ENCODE peak calls at places on chromosomes 13 and 19, in four cellular contexts. G, Y, Z and W are unnamed samples.

GRCh38 chr19:49887653-49888477 is 8.8 kb downstream of the IL4I1 start:
- DNase-seq in G (no peak), Y (no peak), Z (peak), W (no peak)

GRCh38 chr13:20102776-20103175 is 58.1 kb downstream of the GJA3 start:
- DNase-seq in G (no peak), Y (no peak), Z (no peak), W (no peak)

GRCh38 chr19:22526661-22527272 is 104.6 kb upstream of the ZNF98 start:
- DNase-seq in G (no peak), Y (no peak), Z (peak), W (no peak)

GRCh38 chr13:28609936-28610335 is 49.0 kb upstream of the POMP start:
- DNase-seq in G (peak), Y (no peak), Z (no peak), W (no peak)

GRCh38 chr19:33152178-33152577 is 20.3 kb downstream of the WDR88 start:
- DNase-seq in G (no peak), Y (no peak), Z (no peak), W (no peak)

GRCh38 chr13:33953203-33953602 is 135.3 kb downstream of the RFC3 start:
- DNase-seq in G (peak), Y (no peak), Z (no peak), W (no peak)

GRCh38 chr13:61294467-61295186 is 121.0 kb downstream of the PCDH20 start:
- DNase-seq in G (no peak), Y (peak), Z (no peak), W (peak)

GRCh38 chr13:79543883-79544282 is 62.9 kb downstream of the NDFIP2 start:
- DNase-seq in G (no peak), Y (no peak), Z (no peak), W (no peak)

GRCh38 chr13:83839158-83839557 is 43.1 kb downstream of the SLITRK1 start:
- DNase-seq in G (no peak), Y (peak), Z (no peak), W (no peak)

GRCh38 chr19:40165362-40165937 is 25.8 kb upstream of the MAP3K10 start:
- DNase-seq in G (no peak), Y (no peak), Z (peak), W (no peak)

GRCh38 chr13:114110091-114110829 is 22.2 kb downstream of the RASA3 start:
- DNase-seq in G (no peak), Y (no peak), Z (peak), W (no peak)

GRCh38 chr13:113184568-113185440 is 23.7 kb downstream of the PCID2 start:
- DNase-seq in G (no peak), Y (no peak), Z (no peak), W (no peak)

GRCh38 chr13:106753241-106753640 is 185.3 kb upstream of the ARGLU1 start:
- DNase-seq in G (no peak), Y (no peak), Z (no peak), W (no peak)

GRCh38 chr19:58330458-58330857 is 3.7 kb downstream of the ZSCAN22 start:
- DNase-seq in G (no peak), Y (no peak), Z (no peak), W (peak)

GRCh38 chr13:23822252-23822824 is 66.9 kb downstream of the MIPEP start:
- DNase-seq in G (no peak), Y (no peak), Z (no peak), W (no peak)

GRCh38 chr13:110731072-110731471 is 17.6 kb downstream of the ING1 start:
- DNase-seq in G (no peak), Y (no peak), Z (no peak), W (no peak)

GRCh38 chr19:41741244-41741554 is 14.1 kb upstream of the CEACAM6 start:
- DNase-seq in G (no peak), Y (no peak), Z (no peak), W (no peak)

GRCh38 chr13:92719868-92720267 is 506.7 kb upstream of the GPC6 start:
- DNase-seq in G (no peak), Y (no peak), Z (no peak), W (no peak)

GRCh38 chr19:31270897-31271568 is 78.2 kb downstream of the TSHZ3 start:
- DNase-seq in G (no peak), Y (no peak), Z (peak), W (no peak)

GRCh38 chr13:29840585-29840984 is 9.8 kb downstream of the UBL3 start:
- DNase-seq in G (no peak), Y (no peak), Z (no peak), W (no peak)

GRCh38 chr13:29156136-29156535 is 336.0 kb downstream of the MTUS2 start:
- DNase-seq in G (no peak), Y (no peak), Z (no peak), W (no peak)

GRCh38 chr19:920051-920857 is 3.1 kb downstream of the KISS1R start:
- DNase-seq in G (no peak), Y (no peak), Z (peak), W (no peak)

GRCh38 chr19:10497371-10497770 is 5.8 kb downstream of the KEAP1 start:
- DNase-seq in G (no peak), Y (no peak), Z (no peak), W (no peak)

GRCh38 chr13:68810660-68811059 is 1297.0 kb upstream of the ATXN8OS start:
- DNase-seq in G (no peak), Y (no peak), Z (no peak), W (no peak)

GRCh38 chr19:15463865-15464371 is 426 bp downstream of the RASAL3 start:
- DNase-seq in G (no peak), Y (no peak), Z (no peak), W (no peak)

GRCh38 chr13:109672545-109672944 is 113.8 kb downstream of the IRS2 start:
- DNase-seq in G (peak), Y (no peak), Z (no peak), W (no peak)

GRCh38 chr19:47056416-47056815 is 8.0 kb upstream of the TMEM160 start:
- DNase-seq in G (no peak), Y (no peak), Z (no peak), W (no peak)

GRCh38 chr19:28914173-28914572 is 298.8 kb downstream of the UQCRFS1 start:
- DNase-seq in G (no peak), Y (no peak), Z (no peak), W (no peak)

GRCh38 chr13:44054525-44054924 is 174.8 kb downstream of the LACC1 start:
- DNase-seq in G (no peak), Y (no peak), Z (no peak), W (no peak)

GRCh38 chr13:22648325-22648758 is 532.4 kb upstream of the SGCG start:
- DNase-seq in G (no peak), Y (no peak), Z (no peak), W (no peak)

GRCh38 chr13:36736119-36736726 is 62.4 kb downstream of the SERTM1 start:
- DNase-seq in G (peak), Y (no peak), Z (no peak), W (no peak)

GRCh38 chr19:3363841-3364500 is 2.4 kb upstream of the NFIC start:
- DNase-seq in G (no peak), Y (no peak), Z (no peak), W (no peak)

GRCh38 chr19:1106841-1107654 is 3.3 kb downstream of the GPX4 start:
- DNase-seq in G (no peak), Y (no peak), Z (no peak), W (no peak)

GRCh38 chr19:1847684-1848398 is 442 bp downstream of the REXO1 start:
- DNase-seq in G (no peak), Y (no peak), Z (peak), W (no peak)

GRCh38 chr19:14322889-14323463 is 58.3 kb upstream of the ADGRE5 start:
- DNase-seq in G (no peak), Y (no peak), Z (no peak), W (no peak)

GRCh38 chr19:14320253-14320652 is 61.0 kb upstream of the ADGRE5 start:
- DNase-seq in G (no peak), Y (no peak), Z (no peak), W (no peak)

GRCh38 chr19:14317157-14317556 is 64.1 kb upstream of the ADGRE5 start:
- DNase-seq in G (no peak), Y (no peak), Z (no peak), W (no peak)

GRCh38 chr19:14315433-14315832 is 65.8 kb upstream of the ADGRE5 start:
- DNase-seq in G (no peak), Y (no peak), Z (no peak), W (no peak)

GRCh38 chr19:14318873-14319272 is 62.4 kb upstream of the ADGRE5 start:
- DNase-seq in G (no peak), Y (no peak), Z (no peak), W (no peak)
- TF ChIP-seq CTCF in G (peak), Y (peak), Z (peak), W (peak)

GRCh38 chr13:51734786-51735185 is 69.2 kb downstream of the DHRS12 start:
- DNase-seq in G (no peak), Y (no peak), Z (no peak), W (no peak)
- TF ChIP-seq CTCF in G (no peak), Y (no peak), Z (no peak), W (no peak)

GRCh38 chr13:76043882-76044281 is 407.8 kb downstream of the LMO7 start:
- DNase-seq in G (no peak), Y (no peak), Z (no peak), W (no peak)

GRCh38 chr13:76036176-76036575 is 400.0 kb downstream of the LMO7 start:
- DNase-seq in G (no peak), Y (no peak), Z (no peak), W (no peak)

GRCh38 chr13:76035711-76036110 is 399.6 kb downstream of the LMO7 start:
- DNase-seq in G (no peak), Y (no peak), Z (no peak), W (no peak)

GRCh38 chr13:76038920-76039716 is 403.0 kb downstream of the LMO7 start:
- DNase-seq in G (no peak), Y (no peak), Z (peak), W (no peak)
- TF ChIP-seq CTCF in G (no peak), Y (no peak), Z (no peak), W (no peak)

GRCh38 chr13:41059896-41060722 is 1.2 kb upstream of the WBP4 start:
- DNase-seq in G (peak), Y (peak), Z (peak), W (peak)
- TF ChIP-seq CTCF in G (peak), Y (peak), Z (peak), W (peak)

GRCh38 chr13:38417727-38418126 is 68.1 kb downstream of the UFM1 start:
- DNase-seq in G (no peak), Y (no peak), Z (no peak), W (no peak)
- TF ChIP-seq CTCF in G (peak), Y (peak), Z (peak), W (peak)

GRCh38 chr13:48629282-48629681 is 24.4 kb upstream of the CYSLTR2 start:
- DNase-seq in G (no peak), Y (no peak), Z (no peak), W (no peak)

GRCh38 chr13:48624858-48625257 is 28.9 kb upstream of the CYSLTR2 start:
- DNase-seq in G (no peak), Y (no peak), Z (no peak), W (no peak)

GRCh38 chr13:48626077-48626449 is 27.7 kb upstream of the CYSLTR2 start:
- DNase-seq in G (no peak), Y (peak), Z (no peak), W (peak)

GRCh38 chr13:48625396-48626076 is 28.2 kb upstream of the CYSLTR2 start:
- DNase-seq in G (no peak), Y (no peak), Z (no peak), W (peak)

DNA sequence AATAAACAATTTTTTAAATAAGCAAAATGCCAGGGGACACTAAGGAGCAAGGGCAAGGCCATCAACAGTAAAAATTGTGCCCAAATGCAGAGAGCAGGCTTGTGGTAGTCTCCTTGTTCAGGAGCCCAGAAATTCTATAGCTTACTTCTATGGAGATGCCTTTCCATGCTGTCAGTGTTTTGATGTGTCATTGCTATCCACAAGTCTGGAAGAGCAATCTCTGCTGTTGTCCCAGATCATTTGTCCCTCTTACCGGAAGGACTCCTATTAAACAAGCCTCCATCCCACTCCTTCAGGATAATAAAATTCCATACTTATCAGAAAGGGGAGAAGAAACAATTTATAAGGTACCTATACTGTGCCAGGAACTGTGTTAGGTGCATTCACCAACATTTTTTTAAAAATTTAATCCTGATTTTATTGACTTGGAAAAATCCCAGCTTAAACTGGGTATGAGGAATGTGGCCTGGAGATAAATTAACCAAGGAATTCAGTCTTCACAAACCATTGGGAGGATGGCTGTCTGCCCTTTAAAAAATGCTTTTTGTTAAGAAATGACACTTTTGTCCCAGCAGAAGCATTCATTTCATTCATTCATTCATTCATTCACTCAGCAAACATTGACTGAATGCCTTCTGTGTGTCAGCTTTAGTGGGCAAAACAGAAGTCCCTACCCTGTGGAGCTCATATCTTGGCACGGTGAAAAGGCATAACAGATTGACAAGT is 26.8 kb upstream of the CYSLTR2 start:
- DNase-seq in G (no peak), Y (no peak), Z (no peak), W (peak)
- TF ChIP-seq CTCF in G (no peak), Y (no peak), Z (no peak), W (no peak)

GRCh38 chr19:4966591-4966990 is 2.3 kb upstream of the KDM4B start:
- DNase-seq in G (no peak), Y (no peak), Z (no peak), W (no peak)
- TF ChIP-seq CTCF in G (no peak), Y (no peak), Z (no peak), W (no peak)

DNA sequence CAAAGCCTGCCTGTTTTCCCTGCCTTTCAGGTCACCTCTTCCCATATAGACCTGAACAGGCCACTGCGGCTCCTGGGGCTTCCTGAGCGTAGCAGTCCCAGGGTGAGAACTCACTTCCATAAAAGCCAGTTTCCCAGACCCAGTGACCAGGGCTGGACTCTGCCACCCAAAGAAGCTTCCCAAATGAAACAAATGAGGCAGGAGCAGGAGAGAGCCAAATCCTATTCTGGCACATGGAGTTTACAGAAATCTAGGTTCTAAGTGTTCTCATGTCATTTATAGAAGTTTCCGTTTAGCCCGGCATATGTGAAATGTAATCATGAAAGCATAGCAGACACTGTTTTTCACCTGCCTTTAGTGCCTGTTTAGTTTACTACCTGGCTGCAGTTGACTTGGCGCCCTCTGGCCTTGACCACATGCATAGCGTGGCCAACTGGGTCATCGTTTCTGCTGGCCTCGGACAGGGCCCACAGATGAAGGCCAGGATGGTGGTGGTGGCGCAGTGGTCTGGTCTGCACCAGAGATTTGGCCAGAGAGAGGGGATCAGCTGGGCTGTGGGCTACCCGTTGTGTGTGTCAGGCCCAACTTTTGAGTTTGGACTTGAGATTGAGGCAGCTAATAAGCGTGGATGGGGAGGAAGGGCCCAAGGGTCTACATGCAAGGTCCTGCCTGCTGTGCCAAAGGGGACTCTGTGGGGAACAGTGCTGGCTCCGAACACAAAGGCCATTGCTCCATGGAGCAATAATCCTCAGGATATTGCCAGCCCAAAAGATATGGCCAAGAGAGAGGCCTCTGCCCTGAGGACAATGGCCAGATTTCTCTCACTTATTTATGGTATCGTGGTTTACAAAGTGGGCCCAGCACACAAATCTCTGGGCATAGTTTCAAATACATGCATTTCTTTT is 43.3 kb downstream of the NFIX start:
- DNase-seq in G (no peak), Y (no peak), Z (no peak), W (no peak)
- TF ChIP-seq CTCF in G (no peak), Y (no peak), Z (no peak), W (peak)

DNA sequence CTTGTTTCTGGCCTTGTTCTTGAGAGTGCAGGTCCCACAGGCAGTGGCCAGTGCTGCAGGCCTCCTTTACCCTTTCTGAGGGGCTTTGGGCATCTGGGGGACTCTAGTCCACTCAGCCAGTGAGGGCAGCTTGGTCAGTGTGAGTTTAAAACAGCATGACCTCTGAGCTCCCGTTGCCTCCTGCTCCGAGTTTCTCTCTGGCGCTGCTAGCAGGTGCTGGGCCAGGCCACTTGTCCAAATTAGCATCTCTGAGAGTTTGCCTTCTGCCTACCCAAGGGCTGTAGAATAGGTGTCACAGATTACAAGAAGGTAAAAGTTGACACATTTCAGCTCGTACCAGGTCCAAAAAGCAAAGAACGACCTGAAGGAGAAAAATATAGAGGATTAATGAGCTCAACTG is 105.9 kb downstream of the SIPA1L3 start:
- DNase-seq in G (no peak), Y (no peak), Z (no peak), W (no peak)
- TF ChIP-seq CTCF in G (no peak), Y (no peak), Z (no peak), W (no peak)